ENCODE peak calls at places on chromosomes 3 and 15, in nine cellular contexts. G is LNCaP clone FGC; Y is glutamatergic neuron; L is HuH-7.5; P is type B pancreatic cell; D is SK-N-MC; N is stimulated activated CD4-positive, alpha-beta T cell treated with anti-CD3 and anti-CD28 coated beads, Interleukin-1b, Interleukin-23, amount 100 ng/mL, for 48 hours; R is mucosa of gallbladder; E is HFFc6. V is an unnamed sample.

GRCh38 chr15:52733696-52734255 is 54.6 kb upstream of the ATOSA start:
- DNase-seq in L (no peak), P (no peak), E (no peak), N (no peak), Y (no peak), R (no peak), G (no peak), D (no peak), V (no peak)

GRCh38 chr3:16266714-16267113 is 1.7 kb downstream of the OXNAD1 start:
- DNase-seq in E (no peak), P (no peak), L (no peak), N (no peak), Y (no peak), D (no peak), G (no peak), R (no peak), V (no peak)

GRCh38 chr3:11950576-11950975 is 53.6 kb upstream of the SYN2 start:
- DNase-seq in N (no peak), Y (no peak), E (no peak), L (no peak), D (no peak), R (no peak), P (no peak), G (no peak), V (no peak)

GRCh38 chr15:31483924-31484368 is 157.3 kb downstream of the KLF13 start:
- DNase-seq in P (no peak), Y (no peak), E (no peak), R (no peak), D (no peak), G (no peak), L (no peak), N (peak), V (no peak)

GRCh38 chr15:70775160-70775559 is 11.8 kb upstream of the UACA start:
- DNase-seq in L (no peak), N (no peak), G (no peak), R (no peak), Y (no peak), E (peak), D (no peak), P (no peak), V (no peak)

GRCh38 chr3:75650191-75650590 is 13.9 kb upstream of the FRG2C start:
- DNase-seq in R (no peak), P (no peak), D (no peak), G (no peak), L (no peak), N (no peak), E (no peak), Y (no peak), V (no peak)

GRCh38 chr3:17740703-17741102 is 1.7 kb downstream of the TBC1D5 start:
- DNase-seq in G (no peak), R (no peak), D (no peak), E (peak), P (no peak), L (peak), Y (no peak), N (no peak), V (no peak)

GRCh38 chr15:83100072-83100646 is 7.3 kb upstream of the TM6SF1 start:
- DNase-seq in L (no peak), P (no peak), E (no peak), G (no peak), D (no peak), Y (no peak), N (no peak), R (no peak), V (no peak)

GRCh38 chr3:100972293-100972692 is 20.9 kb downstream of the ABI3BP start:
- DNase-seq in N (no peak), G (no peak), P (no peak), Y (no peak), D (no peak), L (no peak), R (no peak), E (no peak), V (no peak)

GRCh38 chr3:53490131-53490474 is 4.3 kb upstream of the CACNA1D start:
- DNase-seq in D (no peak), L (no peak), Y (no peak), P (no peak), E (no peak), G (no peak), N (no peak), R (no peak), V (no peak)

GRCh38 chr15:90259524-90259923 is 5.9 kb upstream of the NGRN start:
- DNase-seq in P (no peak), G (no peak), N (no peak), D (no peak), R (no peak), L (no peak), Y (no peak), E (no peak), V (no peak)

GRCh38 chr3:56456117-56456516 is 12.2 kb downstream of the ERC2 start:
- DNase-seq in L (no peak), P (no peak), E (no peak), R (no peak), Y (no peak), G (no peak), N (no peak), D (no peak), V (no peak)

GRCh38 chr3:39090922-39091321 is 16.5 kb downstream of the GORASP1 start:
- DNase-seq in L (no peak), Y (no peak), D (no peak), N (no peak), E (no peak), G (no peak), R (no peak), P (no peak), V (no peak)

GRCh38 chr3:44506556-44506955 is 29.1 kb upstream of the ZNF445 start:
- DNase-seq in G (no peak), R (no peak), E (no peak), D (no peak), P (no peak), L (no peak), N (no peak), Y (no peak), V (no peak)

GRCh38 chr3:117017135-117017990 is 307.8 kb downstream of the TUSC7 start:
- DNase-seq in Y (no peak), L (no peak), N (no peak), P (no peak), E (no peak), R (no peak), D (no peak), G (no peak), V (no peak)

GRCh38 chr3:159928692-159929091 is 59.9 kb upstream of the IL12A start:
- DNase-seq in L (no peak), G (no peak), Y (no peak), R (peak), E (peak), N (no peak), P (no peak), D (no peak), V (no peak)

GRCh38 chr15:56978898-56979662 is 60.6 kb downstream of the TCF12 start:
- DNase-seq in G (peak), P (no peak), E (peak), N (no peak), L (no peak), D (no peak), Y (no peak), R (no peak), V (no peak)